ENCODE peak calls at places on chromosomes 5 and 9, in eight cellular contexts. One of them, this sample, is unnamed. For H3K4me1, the result is how much of the 10 kb centered on the place peaks cover.

GRCh38 chr9:115615821-115616665 is 498.1 kb upstream of the TNC start:
- DNase-seq in mucosa of descending colon: no peak
- DNase-seq in K562: no peak
- DNase-seq in NT2/D1: no peak
- DNase-seq in tibial artery: no peak
- DNase-seq in A549: peak
- DNase-seq in lung: no peak
- DNase-seq in ovary: no peak
- DNase-seq in this sample: no peak

GRCh38 chr5:149441986-149442385 is 62.9 kb upstream of the IL17B start:
- DNase-seq in ovary: no peak
- DNase-seq in NT2/D1: no peak
- DNase-seq in A549: no peak
- DNase-seq in mucosa of descending colon: no peak
- DNase-seq in K562: no peak
- DNase-seq in lung: no peak
- DNase-seq in tibial artery: no peak
- DNase-seq in this sample: no peak

GRCh38 chr9:72185561-72185960 is 36.3 kb downstream of the GDA start:
- DNase-seq in K562: no peak
- DNase-seq in A549: no peak
- DNase-seq in ovary: no peak
- DNase-seq in tibial artery: no peak
- DNase-seq in lung: no peak
- DNase-seq in mucosa of descending colon: no peak
- DNase-seq in NT2/D1: no peak
- DNase-seq in this sample: no peak

GRCh38 chr5:149537374-149537959 is 13.8 kb downstream of the CSNK1A1 start:
- DNase-seq in mucosa of descending colon: no peak
- DNase-seq in NT2/D1: no peak
- DNase-seq in A549: no peak
- DNase-seq in lung: no peak
- DNase-seq in K562: no peak
- DNase-seq in tibial artery: no peak
- DNase-seq in ovary: no peak
- DNase-seq in this sample: no peak

GRCh38 chr5:15695171-15695676 is 195.2 kb downstream of the FBXL7 start:
- DNase-seq in mucosa of descending colon: peak
- DNase-seq in lung: no peak
- DNase-seq in ovary: peak
- DNase-seq in K562: no peak
- DNase-seq in A549: no peak
- DNase-seq in tibial artery: no peak
- DNase-seq in NT2/D1: no peak
- DNase-seq in this sample: no peak

GRCh38 chr9:99040911-99041582 is 63.9 kb upstream of the TGFBR1 start:
- DNase-seq in A549: no peak
- DNase-seq in tibial artery: no peak
- DNase-seq in lung: no peak
- DNase-seq in ovary: no peak
- DNase-seq in K562: no peak
- DNase-seq in NT2/D1: peak
- DNase-seq in mucosa of descending colon: no peak
- DNase-seq in this sample: no peak

GRCh38 chr5:145347026-145347616 is 488.0 kb downstream of the PRELID2 start:
- DNase-seq in K562: no peak
- DNase-seq in A549: no peak
- DNase-seq in lung: no peak
- DNase-seq in tibial artery: no peak
- DNase-seq in ovary: no peak
- DNase-seq in mucosa of descending colon: no peak
- DNase-seq in NT2/D1: peak
- DNase-seq in this sample: no peak

GRCh38 chr5:14351845-14352712 is 208.9 kb downstream of the TRIO start:
- DNase-seq in tibial artery: peak
- DNase-seq in A549: peak
- DNase-seq in mucosa of descending colon: peak
- DNase-seq in K562: peak
- DNase-seq in ovary: peak
- DNase-seq in NT2/D1: peak
- DNase-seq in lung: peak
- DNase-seq in this sample: peak

GRCh38 chr5:76763136-76763535 is 47.2 kb downstream of the F2R start:
- DNase-seq in lung: no peak
- DNase-seq in NT2/D1: no peak
- DNase-seq in ovary: no peak
- DNase-seq in A549: no peak
- DNase-seq in tibial artery: no peak
- DNase-seq in K562: no peak
- DNase-seq in mucosa of descending colon: no peak
- DNase-seq in this sample: no peak

GRCh38 chr9:68446836-68447235 is 90.4 kb downstream of the PGM5 start:
- DNase-seq in ovary: peak
- DNase-seq in K562: no peak
- DNase-seq in tibial artery: peak
- DNase-seq in lung: no peak
- DNase-seq in NT2/D1: no peak
- DNase-seq in A549: no peak
- DNase-seq in mucosa of descending colon: peak
- DNase-seq in this sample: no peak

GRCh38 chr5:171913987-171914273 is 92.5 kb downstream of the FBXW11 start:
- DNase-seq in A549: no peak
- DNase-seq in mucosa of descending colon: no peak
- DNase-seq in tibial artery: no peak
- DNase-seq in lung: no peak
- DNase-seq in NT2/D1: no peak
- DNase-seq in ovary: no peak
- DNase-seq in K562: no peak
- DNase-seq in this sample: no peak

GRCh38 chr5:170631471-170632195 is 127.8 kb downstream of the KCNIP1 start:
- DNase-seq in A549: peak
- DNase-seq in K562: peak
- DNase-seq in ovary: peak
- DNase-seq in mucosa of descending colon: no peak
- DNase-seq in lung: no peak
- DNase-seq in tibial artery: peak
- DNase-seq in NT2/D1: no peak
- DNase-seq in this sample: no peak

GRCh38 chr5:54820346-54820745 is 165.0 kb downstream of the ESM1 start:
- DNase-seq in NT2/D1: no peak
- DNase-seq in tibial artery: no peak
- DNase-seq in mucosa of descending colon: no peak
- DNase-seq in lung: no peak
- DNase-seq in ovary: no peak
- DNase-seq in A549: no peak
- DNase-seq in K562: no peak
- DNase-seq in this sample: no peak

GRCh38 chr5:43313854-43314457 is 744 bp upstream of the HMGCS1 start:
- DNase-seq in lung: no peak
- DNase-seq in A549: no peak
- DNase-seq in NT2/D1: no peak
- DNase-seq in K562: no peak
- DNase-seq in ovary: peak
- DNase-seq in tibial artery: no peak
- DNase-seq in mucosa of descending colon: no peak
- DNase-seq in this sample: no peak

GRCh38 chr5:155127552-155127951 is 114.0 kb downstream of the KIF4B start:
- DNase-seq in tibial artery: no peak
- DNase-seq in NT2/D1: no peak
- DNase-seq in ovary: no peak
- DNase-seq in K562: no peak
- DNase-seq in lung: no peak
- DNase-seq in A549: no peak
- DNase-seq in mucosa of descending colon: no peak
- DNase-seq in this sample: no peak
- H3K4me3 ChIP-seq in tibial artery: no peak
- H3K4me3 ChIP-seq in NT2/D1: no peak
- H3K4me3 ChIP-seq in ovary: no peak
- H3K4me3 ChIP-seq in K562: no peak
- H3K4me3 ChIP-seq in lung: no peak
- H3K4me3 ChIP-seq in A549: no peak
- H3K4me3 ChIP-seq in mucosa of descending colon: no peak
- H3K4me3 ChIP-seq in this sample: no peak

GRCh38 chr9:77839459-77840140 is 191.5 kb upstream of the GNA14 start:
- DNase-seq in ovary: no peak
- DNase-seq in NT2/D1: no peak
- DNase-seq in mucosa of descending colon: no peak
- DNase-seq in K562: no peak
- DNase-seq in A549: no peak
- DNase-seq in tibial artery: no peak
- DNase-seq in lung: no peak
- DNase-seq in this sample: no peak
- H3K4me1 ChIP-seq in ovary: under half
- H3K4me1 ChIP-seq in NT2/D1: under half
- H3K4me1 ChIP-seq in mucosa of descending colon: under half
- H3K4me1 ChIP-seq in K562: under half
- H3K4me1 ChIP-seq in A549: half or more
- H3K4me1 ChIP-seq in tibial artery: under half
- H3K4me1 ChIP-seq in lung: under half
- H3K4me1 ChIP-seq in this sample: under half

DNA sequence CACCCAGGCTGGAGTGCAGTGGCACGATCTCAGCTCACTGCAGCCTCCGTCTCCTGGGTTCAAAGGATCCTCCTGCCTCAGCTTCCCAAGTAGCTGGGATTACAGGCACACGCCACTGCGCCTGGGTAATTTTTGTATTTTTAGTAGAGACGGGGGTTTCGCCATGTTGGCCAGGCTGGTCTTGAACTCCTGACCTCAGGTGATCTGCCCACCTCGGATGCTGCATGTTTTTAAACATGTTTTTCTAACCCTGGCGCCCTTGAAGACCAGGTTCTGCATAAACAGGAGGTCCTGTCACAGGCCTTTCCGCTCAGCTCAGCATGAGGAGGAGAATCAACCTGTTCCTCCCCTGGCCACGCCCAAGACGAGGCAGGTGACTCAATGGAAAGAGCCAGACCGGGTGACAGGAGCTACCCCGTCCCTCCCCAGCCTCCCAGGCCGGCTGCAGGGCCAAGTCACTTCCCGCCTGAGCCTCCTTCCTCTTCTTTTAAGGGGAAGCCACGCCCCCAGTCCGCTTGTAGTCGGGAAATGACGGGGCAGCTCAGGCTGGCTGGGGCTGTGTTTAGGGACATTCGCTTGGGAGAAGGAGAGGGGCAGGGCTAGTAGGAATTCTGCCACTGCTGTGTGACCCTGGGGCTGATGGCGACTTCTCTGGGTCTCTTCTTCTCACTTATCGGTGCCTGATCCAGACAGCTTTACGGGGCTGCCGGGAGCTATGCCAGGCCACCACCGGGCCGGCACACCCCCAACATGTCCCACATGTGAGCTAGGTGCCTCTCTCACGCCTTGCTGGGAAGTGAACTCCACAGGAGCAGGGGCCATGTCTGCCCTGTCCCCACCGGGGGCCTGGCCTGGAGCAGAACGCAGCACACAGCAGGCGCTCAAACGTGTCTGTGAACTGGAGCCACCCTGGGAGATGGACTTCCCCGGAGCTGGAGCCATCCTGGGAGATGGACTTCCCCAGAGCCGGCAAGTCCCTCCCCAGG is 6.1 kb downstream of the NOTCH1 start:
- DNase-seq in lung: peak
- DNase-seq in tibial artery: peak
- DNase-seq in mucosa of descending colon: peak
- DNase-seq in ovary: peak
- DNase-seq in NT2/D1: no peak
- DNase-seq in A549: no peak
- DNase-seq in K562: peak
- DNase-seq in this sample: no peak
- H3K4me3 ChIP-seq in lung: no peak
- H3K4me3 ChIP-seq in tibial artery: no peak
- H3K4me3 ChIP-seq in mucosa of descending colon: no peak
- H3K4me3 ChIP-seq in ovary: no peak
- H3K4me3 ChIP-seq in NT2/D1: no peak
- H3K4me3 ChIP-seq in A549: no peak
- H3K4me3 ChIP-seq in K562: no peak
- H3K4me3 ChIP-seq in this sample: no peak

GRCh38 chr9:16092142-16092541 is 539.3 kb downstream of the CCDC171 start:
- DNase-seq in mucosa of descending colon: no peak
- DNase-seq in A549: no peak
- DNase-seq in K562: no peak
- DNase-seq in tibial artery: no peak
- DNase-seq in NT2/D1: no peak
- DNase-seq in lung: no peak
- DNase-seq in ovary: no peak
- DNase-seq in this sample: no peak

GRCh38 chr9:16092627-16093091 is 539.8 kb downstream of the CCDC171 start:
- DNase-seq in ovary: peak
- DNase-seq in tibial artery: no peak
- DNase-seq in K562: no peak
- DNase-seq in lung: no peak
- DNase-seq in NT2/D1: no peak
- DNase-seq in mucosa of descending colon: no peak
- DNase-seq in A549: no peak
- DNase-seq in this sample: no peak

GRCh38 chr9:16085167-16085718 is 532.4 kb downstream of the CCDC171 start:
- DNase-seq in A549: no peak
- DNase-seq in NT2/D1: no peak
- DNase-seq in K562: no peak
- DNase-seq in mucosa of descending colon: no peak
- DNase-seq in lung: no peak
- DNase-seq in tibial artery: peak
- DNase-seq in ovary: no peak
- DNase-seq in this sample: no peak

GRCh38 chr9:16090907-16091629 is 538.2 kb downstream of the CCDC171 start:
- DNase-seq in lung: no peak
- DNase-seq in A549: no peak
- DNase-seq in mucosa of descending colon: no peak
- DNase-seq in tibial artery: no peak
- DNase-seq in ovary: no peak
- DNase-seq in NT2/D1: peak
- DNase-seq in K562: no peak
- DNase-seq in this sample: no peak
- H3K4me1 ChIP-seq in lung: under half
- H3K4me1 ChIP-seq in A549: under half
- H3K4me1 ChIP-seq in mucosa of descending colon: under half
- H3K4me1 ChIP-seq in tibial artery: under half
- H3K4me1 ChIP-seq in ovary: under half
- H3K4me1 ChIP-seq in NT2/D1: under half
- H3K4me1 ChIP-seq in K562: under half
- H3K4me1 ChIP-seq in this sample: under half

GRCh38 chr9:121286688-121286972 is 18.7 kb downstream of the GSN start:
- DNase-seq in mucosa of descending colon: no peak
- DNase-seq in lung: no peak
- DNase-seq in ovary: no peak
- DNase-seq in NT2/D1: no peak
- DNase-seq in A549: no peak
- DNase-seq in K562: no peak
- DNase-seq in tibial artery: no peak
- DNase-seq in this sample: no peak
- H3K4me3 ChIP-seq in mucosa of descending colon: no peak
- H3K4me3 ChIP-seq in lung: no peak
- H3K4me3 ChIP-seq in ovary: no peak
- H3K4me3 ChIP-seq in NT2/D1: peak
- H3K4me3 ChIP-seq in A549: peak
- H3K4me3 ChIP-seq in K562: peak
- H3K4me3 ChIP-seq in tibial artery: no peak
- H3K4me3 ChIP-seq in this sample: no peak

This sample was measured in iPS DF 6.9.